ENCODE peak calls at places on chromosomes 11 and 22, in ten cellular contexts. Q is AG04449; P is cardiac muscle cell; M is heart right ventricle; J is AG09309; A is AG10803; F is kidney epithelial cell; N is CD8-positive, alpha-beta T cell; T is IMR-90; C is mammary epithelial cell. D is an unnamed sample.

GRCh38 chr22:39241632-39242388 is 3.0 kb downstream of the PDGFB start:
- DNase-seq in C (no peak), N (peak), Q (no peak), P (no peak), A (no peak), J (no peak), F (no peak), T (no peak), M (no peak), D (no peak)

GRCh38 chr11:11471196-11471595 is 118.1 kb upstream of the CSNK2A3 start:
- DNase-seq in Q (no peak), N (no peak), T (no peak), P (no peak), F (peak), C (no peak), M (no peak), J (no peak), A (no peak), D (no peak)

GRCh38 chr11:121652982-121653381 is 200.2 kb upstream of the SORL1-AS1 start:
- DNase-seq in F (no peak), P (peak), J (no peak), A (peak), Q (no peak), M (no peak), T (no peak), C (no peak), N (no peak), D (no peak)

GRCh38 chr11:130068986-130069683 is 559 bp upstream of the APLP2 start:
- DNase-seq in N (peak), J (peak), C (peak), F (peak), P (peak), M (peak), T (peak), A (peak), Q (no peak), D (no peak)

GRCh38 chr11:84608788-84609309 is 1018.3 kb downstream of the DLG2 start:
- DNase-seq in Q (no peak), P (no peak), N (no peak), A (no peak), T (no peak), J (no peak), F (no peak), C (no peak), M (no peak), D (no peak)

GRCh38 chr11:77752518-77752917 is 68.0 kb downstream of the RSF1 start:
- DNase-seq in N (no peak), M (no peak), C (no peak), J (no peak), F (no peak), A (no peak), Q (no peak), T (peak), P (no peak), D (no peak)

GRCh38 chr22:48077699-48078098 is 1315.2 kb downstream of the TBC1D22A start:
- DNase-seq in F (no peak), A (no peak), J (no peak), C (no peak), N (no peak), T (no peak), M (no peak), P (no peak), Q (no peak), D (no peak)

GRCh38 chr11:130155106-130155505 is 4.5 kb upstream of the ST14 start:
- DNase-seq in Q (no peak), T (no peak), J (no peak), M (no peak), F (no peak), C (no peak), P (no peak), A (no peak), N (no peak), D (no peak)

GRCh38 chr11:5983443-5983842 is 3.3 kb downstream of the OR52L1 start:
- DNase-seq in T (no peak), N (no peak), C (no peak), Q (no peak), J (no peak), A (no peak), F (no peak), P (no peak), M (no peak), D (no peak)

GRCh38 chr22:43172191-43172590 is 14.7 kb downstream of the TTLL12 start:
- DNase-seq in A (no peak), F (no peak), M (no peak), C (no peak), T (no peak), N (no peak), J (no peak), P (no peak), Q (no peak), D (no peak)

GRCh38 chr11:44680982-44681597 is 45.7 kb upstream of the TSPAN18 start:
- DNase-seq in M (no peak), N (peak), A (no peak), T (no peak), J (no peak), C (peak), F (no peak), Q (no peak), P (peak), D (no peak)

GRCh38 chr11:119371778-119372182 is 9.7 kb downstream of the USP2 start:
- DNase-seq in T (no peak), A (no peak), P (no peak), N (no peak), J (no peak), M (no peak), F (no peak), C (no peak), Q (no peak), D (no peak)

GRCh38 chr11:70161043-70161625 is 42.0 kb upstream of the FADD start:
- DNase-seq in T (no peak), Q (no peak), C (no peak), M (no peak), A (no peak), P (no peak), J (no peak), N (no peak), F (no peak), D (no peak)

GRCh38 chr22:49437956-49438355 is 389.7 kb downstream of the BRD1 start:
- DNase-seq in A (no peak), C (no peak), P (no peak), F (no peak), T (no peak), N (no peak), M (no peak), J (no peak), Q (no peak), D (no peak)
- TF ChIP-seq CTCF in A (no peak), C (no peak), P (no peak), F (no peak), T (no peak), N (no peak), M (no peak), J (no peak), Q (no peak), D (no peak)

DNA sequence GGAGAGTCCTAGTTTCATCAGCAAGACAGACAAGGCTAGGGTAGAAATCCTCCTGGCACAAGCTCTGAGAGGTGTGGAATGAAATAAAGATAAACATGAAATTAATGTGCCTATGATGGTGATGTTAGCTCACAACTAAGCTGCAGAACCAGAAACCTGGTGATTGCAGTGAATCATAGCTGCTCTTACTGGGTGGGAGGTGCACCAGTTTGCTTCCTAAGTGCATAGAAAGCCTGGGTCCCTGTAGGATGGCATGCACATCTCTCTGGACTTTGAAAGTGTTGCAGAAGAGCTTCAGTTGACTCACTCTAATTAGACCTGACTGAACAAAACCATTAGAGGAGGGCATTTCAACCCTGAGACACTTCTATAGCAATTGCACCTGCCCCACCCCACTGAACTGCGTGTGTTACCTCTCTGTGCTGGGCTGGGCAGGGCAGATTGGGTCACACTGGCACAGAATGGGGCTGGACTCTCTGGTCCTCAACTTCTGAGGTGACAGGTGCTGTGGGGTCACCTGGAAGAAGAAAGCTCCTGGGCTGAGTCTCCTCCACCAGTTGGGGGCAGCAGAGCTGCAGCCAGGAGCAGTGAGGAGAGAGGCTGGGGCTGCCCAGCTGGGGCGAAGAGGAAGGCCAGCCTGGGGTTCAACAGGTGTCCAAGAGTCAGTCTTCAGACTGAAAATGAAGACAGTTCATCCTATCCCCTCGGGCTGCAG is 57.9 kb downstream of the GGTLC2 start:
- DNase-seq in C (no peak), N (no peak), J (no peak), T (no peak), P (no peak), A (no peak), M (no peak), F (no peak), Q (no peak), D (no peak)
- H3K4me3 ChIP-seq in C (no peak), N (no peak), J (no peak), T (no peak), P (no peak), A (no peak), M (no peak), F (no peak), Q (no peak), D (no peak)

GRCh38 chr11:75432911-75433321 is at the start of gene KLHL35:
- DNase-seq in T (no peak), C (no peak), P (peak), F (no peak), N (no peak), Q (no peak), M (no peak), J (no peak), A (no peak), D (no peak)

GRCh38 chr11:75429902-75430691 is 2.9 kb downstream of the KLHL35 start:
- DNase-seq in J (no peak), M (peak), A (peak), N (peak), C (peak), Q (no peak), F (peak), P (peak), T (peak), D (no peak)

GRCh38 chr11:75433443-75433842 is 440 bp upstream of the KLHL35 start:
- DNase-seq in P (no peak), J (no peak), Q (no peak), C (no peak), N (no peak), T (no peak), F (no peak), M (no peak), A (no peak), D (no peak)

GRCh38 chr11:75430692-75431532 is 2.1 kb downstream of the KLHL35 start:
- DNase-seq in F (no peak), A (no peak), N (no peak), T (no peak), M (no peak), C (no peak), Q (no peak), J (no peak), P (no peak), D (no peak)

GRCh38 chr11:75431533-75432525 is 1.2 kb downstream of the KLHL35 start:
- DNase-seq in J (no peak), A (no peak), P (no peak), Q (no peak), T (no peak), N (no peak), C (peak), F (no peak), M (no peak), D (no peak)
- TF ChIP-seq CTCF in J (no peak), A (peak), P (no peak), Q (no peak), T (no peak), N (no peak), C (no peak), F (no peak), M (no peak), D (no peak)

DNA sequence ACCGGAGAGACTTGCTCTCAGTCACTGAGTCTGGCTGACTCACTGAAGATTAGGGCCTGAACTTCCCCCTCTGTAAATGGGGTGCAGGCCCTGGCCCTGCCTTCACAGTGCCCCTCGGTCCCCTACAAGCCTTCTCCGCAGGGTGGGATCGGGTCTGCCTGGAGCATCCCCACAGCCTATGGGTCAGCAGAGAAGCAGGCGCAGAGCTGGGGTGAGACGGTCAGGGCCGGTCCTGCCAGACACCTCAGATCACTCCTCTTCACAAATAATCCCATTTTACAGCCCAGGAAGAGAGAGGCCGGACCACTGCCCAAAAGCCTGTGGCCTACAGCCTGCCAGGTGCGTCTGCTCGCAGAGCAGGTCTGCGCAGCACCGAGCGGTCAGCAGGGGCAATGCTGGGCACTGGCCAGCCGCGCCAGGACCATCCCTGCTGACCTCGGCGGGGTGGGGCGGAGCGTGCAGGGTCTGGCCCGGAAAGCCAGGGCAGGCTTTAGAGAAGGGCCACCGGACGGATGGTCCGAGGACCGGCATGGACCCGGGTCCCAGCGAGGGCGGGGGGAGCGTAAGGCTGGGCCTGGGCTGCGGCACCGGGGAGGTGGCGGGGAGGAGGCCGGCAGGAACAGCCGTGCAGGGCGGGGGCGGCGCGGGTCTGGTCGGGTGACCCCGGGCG is 518 bp upstream of the SEPTIN5 start:
- DNase-seq in N (no peak), M (no peak), F (no peak), J (no peak), A (no peak), C (no peak), P (no peak), T (no peak), Q (no peak), D (no peak)
- H3K4me3 ChIP-seq in N (no peak), M (peak), F (peak), J (peak), A (peak), C (peak), P (peak), T (peak), Q (peak), D (peak)

DNA sequence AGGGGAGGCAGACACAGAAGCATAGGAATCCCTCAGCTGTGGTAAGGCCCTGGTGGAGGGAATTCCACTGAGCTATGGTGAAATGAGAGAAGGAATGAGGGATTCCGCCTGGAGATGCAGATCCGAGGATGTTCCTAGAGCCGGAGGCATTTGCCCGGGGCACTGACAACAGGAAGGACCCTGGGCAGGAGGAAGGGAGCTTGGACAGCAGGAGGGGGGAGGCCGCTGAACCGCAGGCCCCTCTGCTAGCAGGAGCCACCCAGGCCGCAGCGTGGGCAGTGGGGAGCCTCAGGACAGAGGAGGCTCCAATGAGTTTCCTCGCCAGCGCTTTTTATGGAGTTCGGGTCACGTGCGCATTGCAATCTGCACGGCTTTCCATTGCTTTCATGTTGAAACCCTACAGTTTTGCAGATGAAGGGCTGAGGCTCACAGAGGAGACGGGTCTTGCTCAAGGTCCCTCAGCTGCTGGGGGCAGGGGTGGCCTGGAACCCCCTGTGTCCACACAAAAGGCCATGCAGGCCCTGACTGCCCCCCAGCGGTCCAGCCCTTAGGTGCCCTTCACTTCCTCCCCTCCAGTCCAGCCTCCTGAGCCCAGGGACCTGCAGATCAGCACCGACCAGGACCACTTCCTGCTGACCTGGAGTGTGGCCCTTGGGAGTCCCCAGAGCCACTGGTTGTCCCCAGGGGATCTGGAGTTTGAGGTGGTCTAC is 15.6 kb downstream of the CSF2RB start:
- DNase-seq in T (no peak), N (no peak), P (no peak), F (no peak), J (no peak), M (no peak), Q (no peak), C (no peak), A (no peak), D (no peak)
- TF ChIP-seq CTCF in T (no peak), N (no peak), P (no peak), F (no peak), J (no peak), M (no peak), Q (no peak), C (no peak), A (no peak), D (no peak)

GRCh38 chr22:25110596-25110845 is 89.1 kb upstream of the CRYBB3 start:
- DNase-seq in T (no peak), J (no peak), A (no peak), C (no peak), N (no peak), M (no peak), Q (no peak), F (no peak), P (no peak), D (no peak)
- H3K4me3 ChIP-seq in T (no peak), J (no peak), A (no peak), C (no peak), N (peak), M (peak), Q (no peak), F (no peak), P (peak), D (peak)

GRCh38 chr11:30878400-30878799 is 292.2 kb upstream of the MPPED2 start:
- DNase-seq in T (no peak), J (no peak), M (no peak), N (no peak), A (no peak), Q (no peak), C (no peak), P (no peak), F (no peak), D (no peak)
- TF ChIP-seq CTCF in T (no peak), J (no peak), M (no peak), N (no peak), A (no peak), Q (no peak), C (no peak), P (no peak), F (no peak), D (no peak)

DNA sequence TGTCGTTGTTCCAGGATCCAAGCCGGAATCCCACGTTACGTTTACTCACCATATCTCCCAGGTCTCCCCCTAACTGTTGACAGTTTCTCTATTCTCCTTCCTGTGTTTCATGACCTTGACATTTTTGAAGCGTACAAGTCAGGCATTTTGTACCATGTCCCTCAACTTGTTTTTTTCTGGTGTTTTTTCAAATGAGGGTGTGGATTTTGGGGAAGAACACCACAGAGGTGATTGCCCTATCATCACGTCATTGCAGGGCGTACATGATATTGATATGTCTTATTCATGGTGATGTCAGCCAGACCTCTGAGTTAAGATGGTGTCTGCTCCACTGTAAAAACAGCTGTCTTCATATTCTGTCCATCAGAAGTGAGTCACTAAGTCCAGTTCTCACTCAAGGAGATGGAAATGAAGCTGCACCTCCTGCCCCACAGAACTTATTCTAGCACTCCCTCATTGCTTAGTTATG is 28.3 kb upstream of the SOX10 start:
- DNase-seq in P (peak), Q (no peak), T (peak), N (no peak), J (no peak), A (no peak), F (no peak), M (no peak), C (no peak), D (no peak)
- H3K4me3 ChIP-seq in P (no peak), Q (no peak), T (no peak), N (no peak), J (no peak), A (no peak), F (no peak), M (no peak), C (no peak), D (no peak)